ENCODE peak calls at places on chromosomes 13 and 19, in four cellular contexts. F is PC-3, V is tibial artery, H is heart left ventricle. J is an unnamed sample. For H3K9me3, the result is how much of the 10 kb centered on the place peaks cover.

GRCh38 chr19:30183807-30184490 is 188.2 kb upstream of the ZNF536 start:
- DNase-seq in H (no peak), F (no peak), V (no peak), J (no peak)

GRCh38 chr13:103539265-103539664 is 473.0 kb upstream of the SLC10A2 start:
- DNase-seq in V (no peak), H (no peak), F (no peak), J (no peak)

GRCh38 chr13:113862766-113863510 is 938 bp downstream of the GAS6 start:
- DNase-seq in V (no peak), F (no peak), H (peak), J (peak)

GRCh38 chr13:99619207-99619606 is 117.9 kb downstream of the TM9SF2 start:
- DNase-seq in H (no peak), V (no peak), F (no peak), J (no peak)

GRCh38 chr19:58450836-58451357 is 525 bp upstream of the ZNF324B start:
- DNase-seq in V (no peak), H (no peak), F (peak), J (peak)

GRCh38 chr13:48194392-48194754 is 38.6 kb upstream of the ITM2B start:
- DNase-seq in V (no peak), F (peak), H (no peak), J (no peak)

GRCh38 chr13:29758591-29759114 is 91.8 kb downstream of the UBL3 start:
- DNase-seq in V (no peak), F (peak), H (no peak), J (no peak)

GRCh38 chr19:7888145-7888825 is at the start of gene LRRC8E:
- DNase-seq in H (peak), V (no peak), F (peak), J (peak)

GRCh38 chr13:36418022-36418805 is 14.1 kb upstream of the CCNA1 start:
- DNase-seq in H (no peak), F (peak), V (no peak), J (peak)

GRCh38 chr13:22812793-22813192 is 368.0 kb upstream of the SGCG start:
- DNase-seq in F (no peak), H (no peak), V (peak), J (no peak)

GRCh38 chr19:44912854-44913253 is 1.6 kb upstream of the APOC1 start:
- DNase-seq in F (no peak), V (peak), H (no peak), J (no peak)

GRCh38 chr13:99103536-99103935 is 97.1 kb upstream of the UBAC2 start:
- DNase-seq in F (no peak), H (no peak), V (no peak), J (no peak)

GRCh38 chr13:41345165-41345920 is 34.3 kb downstream of the NAA16 start:
- DNase-seq in H (no peak), F (no peak), V (no peak), J (no peak)

GRCh38 chr19:50703915-50704548 is 15.6 kb downstream of the SHANK1 start:
- DNase-seq in V (no peak), F (peak), H (peak), J (no peak)

GRCh38 chr19:58055483-58055874 is 3.6 kb upstream of the ZNF135 start:
- DNase-seq in F (no peak), H (no peak), V (no peak), J (no peak)

GRCh38 chr19:18895828-18896341 is at the start of gene CERS1:
- DNase-seq in F (no peak), H (no peak), V (no peak), J (no peak)

GRCh38 chr13:108947551-108948030 is 318.2 kb downstream of the MYO16 start:
- DNase-seq in H (no peak), F (no peak), V (peak), J (peak)

GRCh38 chr13:26562538-26562890 is 5.0 kb downstream of the WASF3 start:
- DNase-seq in V (no peak), H (no peak), F (no peak), J (no peak)

GRCh38 chr13:63680704-63681103 is 2265.1 kb upstream of the PCDH20 start:
- DNase-seq in V (no peak), H (no peak), F (no peak), J (no peak)

GRCh38 chr13:97295279-97296182 is 73.4 kb downstream of the MBNL2 start:
- DNase-seq in F (peak), V (no peak), H (no peak), J (no peak)

GRCh38 chr13:46668302-46668720 is 115.3 kb downstream of the LRCH1 start:
- DNase-seq in F (peak), H (peak), V (peak), J (no peak)

DNA sequence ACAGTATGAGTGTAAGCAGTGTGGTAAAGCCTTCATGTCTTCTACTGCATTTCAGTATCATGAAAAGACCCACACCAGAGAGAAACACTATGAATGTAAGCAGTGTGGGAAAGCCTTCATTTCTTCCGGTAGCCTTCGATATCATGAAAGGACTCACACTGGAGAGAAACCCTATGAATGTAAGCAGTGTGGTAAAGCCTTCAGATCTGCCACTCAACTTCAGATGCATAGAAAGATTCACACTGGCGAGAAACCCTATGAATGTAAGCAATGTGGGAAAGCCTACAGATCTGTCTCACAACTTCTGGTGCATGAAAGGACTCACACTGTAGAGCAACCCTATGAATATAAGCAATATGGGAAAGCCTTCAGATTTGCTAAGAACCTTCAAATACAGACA is 12.8 kb downstream of the ZNF844 start:
- DNase-seq in F (no peak), V (no peak), H (no peak), J (no peak)
- H3K9me3 ChIP-seq in F (half or more), V (half or more), H (under half), J (half or more)

DNA sequence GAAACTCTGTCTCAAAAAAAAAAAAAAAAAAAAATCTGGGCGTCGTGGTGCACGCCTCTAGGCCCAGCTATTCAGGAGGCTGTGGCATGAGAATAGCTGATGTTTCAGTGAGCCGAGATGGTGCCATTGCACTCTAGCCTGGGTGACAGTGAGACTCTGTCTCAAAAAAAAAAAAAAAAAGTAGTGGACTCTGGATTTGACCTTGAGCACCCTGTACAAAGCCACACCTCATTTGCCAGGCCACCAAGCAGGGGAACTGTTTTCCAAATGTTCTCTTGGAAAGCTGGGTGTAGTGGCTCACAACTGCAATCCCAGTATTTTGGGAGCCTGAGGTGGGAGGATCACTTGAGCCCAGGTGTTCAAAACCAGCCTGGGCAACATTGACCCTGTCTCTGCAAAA is 3.8 kb upstream of the ZNF555 start:
- DNase-seq in H (no peak), V (no peak), F (no peak), J (no peak)
- H3K9me3 ChIP-seq in H (under half), V (under half), F (under half), J (under half)

GRCh38 chr19:27776020-27776419 is 1436.9 kb downstream of the UQCRFS1 start:
- DNase-seq in F (peak), H (no peak), V (no peak), J (no peak)
- H3K9me3 ChIP-seq in F (under half), H (under half), V (under half), J (under half)

DNA sequence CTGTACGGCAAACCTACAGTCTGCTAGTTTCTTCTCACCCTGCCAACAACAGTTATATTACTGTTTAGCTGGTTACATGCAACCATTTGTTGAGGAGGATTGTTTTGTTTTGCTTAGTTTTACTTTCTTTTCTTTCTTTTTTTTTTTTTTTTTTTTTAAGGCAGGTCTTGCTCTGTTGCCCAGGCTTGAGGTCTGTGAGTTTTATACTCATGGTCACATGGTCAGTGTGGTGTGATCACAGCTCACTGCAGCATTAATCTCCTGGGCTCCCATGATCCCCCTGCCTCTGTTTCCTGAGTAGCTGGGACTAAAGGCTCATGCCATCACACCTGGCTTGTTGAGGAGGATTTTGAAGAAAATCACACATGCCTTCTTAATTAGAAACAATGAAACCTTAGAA is 505.6 kb downstream of the GPC5 start:
- DNase-seq in V (no peak), H (no peak), F (no peak), J (no peak)
- H3K9me3 ChIP-seq in V (under half), H (under half), F (under half), J (under half)

GRCh38 chr13:18959996-18960395 is 221.6 kb downstream of the TUBA3C start:
- DNase-seq in H (no peak), V (no peak), F (no peak), J (no peak)

GRCh38 chr13:18956473-18957078 is 225.0 kb downstream of the TUBA3C start:
- DNase-seq in F (no peak), V (no peak), H (no peak), J (no peak)

GRCh38 chr13:18961383-18962117 is 220.1 kb downstream of the TUBA3C start:
- DNase-seq in H (no peak), V (no peak), F (no peak), J (no peak)

GRCh38 chr13:18960637-18961227 is 220.9 kb downstream of the TUBA3C start:
- DNase-seq in H (no peak), F (no peak), V (no peak), J (no peak)

GRCh38 chr13:18959229-18959628 is 222.4 kb downstream of the TUBA3C start:
- DNase-seq in V (no peak), H (no peak), F (no peak), J (no peak)
- H3K9me3 ChIP-seq in V (under half), H (under half), F (under half), J (under half)

DNA sequence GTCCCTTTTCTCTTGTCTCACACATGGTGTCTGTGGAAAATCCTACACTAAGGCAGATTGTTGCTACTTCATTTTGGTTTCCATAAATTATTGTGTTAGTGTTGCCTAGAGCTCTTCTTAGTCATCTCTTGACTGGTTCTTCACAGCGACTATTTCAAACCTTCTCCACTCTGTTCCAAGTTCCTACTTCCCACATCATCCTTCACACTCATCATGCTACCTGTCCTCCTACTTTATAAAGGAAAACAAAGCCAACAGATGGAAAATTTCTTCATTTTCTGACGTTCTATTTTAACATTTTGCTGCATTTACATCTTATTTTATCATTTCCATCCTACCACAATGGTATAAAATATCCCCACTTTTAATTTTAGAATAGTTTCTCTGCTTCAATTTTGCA is 614.1 kb downstream of the LMO7 start:
- DNase-seq in H (no peak), F (no peak), V (no peak), J (no peak)
- H3K9me3 ChIP-seq in H (under half), F (under half), V (under half), J (under half)

DNA sequence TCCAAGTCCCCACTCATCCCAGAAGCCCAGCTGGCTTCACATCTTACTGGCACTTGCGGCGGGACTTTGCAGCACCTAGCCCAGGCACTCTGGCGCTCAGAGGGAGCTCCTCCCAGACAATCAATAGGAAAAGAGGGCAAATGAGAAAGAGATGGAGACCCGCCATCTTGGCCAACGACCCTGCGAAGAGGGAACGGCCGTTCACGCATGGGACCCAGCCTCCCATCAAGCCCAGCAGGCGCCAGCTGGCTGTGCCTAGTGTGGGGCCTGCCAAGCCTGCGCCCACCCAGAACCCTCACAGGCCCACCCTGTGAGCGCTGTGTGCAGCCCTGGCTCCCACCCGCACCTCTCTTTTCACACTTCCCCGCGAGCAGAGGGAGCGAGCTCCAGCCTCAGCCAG is 317.8 kb upstream of the SPRY2 start:
- DNase-seq in F (no peak), H (no peak), V (no peak), J (no peak)
- H3K9me3 ChIP-seq in F (under half), H (under half), V (under half), J (under half)

GRCh38 chr19:54738715-54739114 is 402 bp downstream of the KIR2DL3 start:
- DNase-seq in H (no peak), V (no peak), F (no peak), J (no peak)
- H3K9me3 ChIP-seq in H (under half), V (under half), F (under half), J (under half)

GRCh38 chr19:9610484-9611113 is 10.4 kb downstream of the ZNF561 start:
- DNase-seq in F (no peak), V (no peak), H (no peak), J (no peak)

GRCh38 chr19:9608912-9609311 is 12.1 kb downstream of the ZNF561 start:
- DNase-seq in H (no peak), V (no peak), F (no peak), J (no peak)
- H3K9me3 ChIP-seq in H (under half), V (half or more), F (under half), J (under half)